ENCODE peak calls at places on chromosomes 3 and 15, in ten cellular contexts. O, Y, E, G, M, W, K, D, U and P are unnamed samples.

GRCh38 chr15:88061452-88061851 is 195.1 kb downstream of the NTRK3 start:
- DNase-seq in O (no peak), G (no peak), M (no peak), K (no peak), E (no peak), U (no peak), Y (no peak), D (no peak), W (no peak), P (no peak)

GRCh38 chr3:182212479-182213076 is 500.9 kb downstream of the SOX2 start:
- DNase-seq in K (no peak), Y (no peak), D (no peak), U (peak; percentile 78), M (no peak), O (no peak), G (peak; percentile 52), E (no peak), W (peak; percentile 99), P (no peak)

GRCh38 chr15:83283813-83284562 is 476 bp downstream of the BNC1 start:
- DNase-seq in W (peak; percentile 39), M (peak; percentile 8), D (peak; percentile 47), G (no peak), O (no peak), K (peak; percentile 42), E (no peak), Y (peak; percentile 57), U (no peak), P (peak; percentile 22)

GRCh38 chr3:193884652-193885051 is 251.3 kb upstream of the HES1 start:
- DNase-seq in G (no peak), E (no peak), M (no peak), Y (no peak), U (no peak), K (no peak), D (no peak), W (no peak), O (no peak), P (no peak)

GRCh38 chr15:78910836-78911235 is 34.0 kb downstream of the CTSH start:
- DNase-seq in U (no peak), O (no peak), K (no peak), M (no peak), D (no peak), Y (no peak), G (no peak), W (no peak), E (no peak), P (no peak)

GRCh38 chr3:71492566-71492965 is 91.0 kb downstream of the FOXP1 start:
- DNase-seq in G (no peak), K (no peak), O (no peak), U (no peak), D (no peak), M (no peak), W (no peak), Y (no peak), E (no peak), P (no peak)

GRCh38 chr15:71809346-71809745 is 1.0 kb upstream of the NR2E3 start:
- DNase-seq in O (no peak), Y (no peak), M (no peak), D (no peak), W (no peak), G (no peak), E (no peak), U (no peak), K (no peak), P (no peak)

GRCh38 chr3:174430986-174431385 is 428.1 kb upstream of the NAALADL2 start:
- DNase-seq in E (no peak), U (no peak), Y (peak; percentile 53), M (no peak), W (no peak), K (no peak), G (no peak), O (no peak), D (no peak), P (no peak)

GRCh38 chr3:52086939-52087675 is 30.7 kb upstream of the DUSP7 start:
- DNase-seq in W (peak; percentile 41), D (no peak), Y (no peak), E (no peak), G (no peak), K (no peak), O (no peak), M (no peak), U (no peak), P (no peak)

GRCh38 chr3:159839561-159840379 is 148.9 kb upstream of the IL12A start:
- DNase-seq in U (no peak), M (no peak), G (no peak), Y (peak; percentile 96), W (peak; percentile 60), K (peak; percentile 59), O (no peak), D (peak; percentile 73), E (peak; percentile 37), P (peak; percentile 72)

GRCh38 chr3:196991581-196992460 is 23.2 kb upstream of the PIGZ start:
- DNase-seq in W (no peak), M (no peak), G (peak; percentile 42), E (no peak), O (no peak), K (no peak), D (no peak), Y (no peak), U (no peak), P (no peak)

GRCh38 chr3:125107861-125108567 is 52.2 kb upstream of the HEG1 start:
- DNase-seq in M (no peak), G (no peak), K (no peak), U (peak; percentile 42), O (peak; percentile 77), W (peak; percentile 96), E (no peak), D (no peak), Y (no peak), P (no peak)

GRCh38 chr15:80803580-80804525 is 24.7 kb downstream of the CEMIP start:
- DNase-seq in G (no peak), M (no peak), D (no peak), U (no peak), W (peak; percentile 44), O (no peak), E (no peak), K (no peak), Y (no peak), P (no peak)

GRCh38 chr3:124391774-124392173 is 338.5 kb upstream of the UMPS start:
- DNase-seq in U (no peak), K (no peak), D (no peak), G (no peak), O (no peak), W (no peak), E (no peak), Y (no peak), M (no peak), P (no peak)

GRCh38 chr15:73727330-73728018 is 25.7 kb downstream of the INSYN1 start:
- DNase-seq in E (no peak), D (no peak), U (no peak), W (peak; percentile 92), O (peak; percentile 52), K (no peak), M (no peak), G (no peak), Y (no peak), P (no peak)

GRCh38 chr3:139758654-139759291 is 81.0 kb upstream of the NMNAT3 start:
- DNase-seq in K (no peak), O (no peak), E (no peak), W (peak; percentile 96), M (no peak), G (no peak), U (no peak), Y (peak; percentile 79), D (no peak), P (no peak)

GRCh38 chr15:74889882-74890768 is at the start of gene MPI:
- DNase-seq in G (peak; percentile 93), D (peak; percentile 90), M (peak; percentile 85), Y (peak; percentile 95), W (peak; percentile 78), U (peak; percentile 92), O (peak; percentile 30), K (peak; percentile 88), E (peak; percentile 75), P (peak; percentile 81)

GRCh38 chr3:36695769-36696137 is 68.6 kb downstream of the DCLK3 start:
- DNase-seq in U (no peak), G (no peak), W (peak; percentile 89), O (peak; percentile 51), K (no peak), E (no peak), Y (no peak), D (no peak), M (no peak), P (no peak)

GRCh38 chr3:36698314-36698713 is 66.0 kb downstream of the DCLK3 start:
- DNase-seq in W (no peak), O (no peak), D (no peak), M (no peak), E (no peak), G (no peak), U (no peak), K (no peak), Y (no peak), P (no peak)

GRCh38 chr3:36695113-36695768 is 69.1 kb downstream of the DCLK3 start:
- DNase-seq in D (no peak), O (no peak), U (no peak), M (no peak), G (no peak), E (no peak), Y (no peak), K (no peak), W (no peak), P (no peak)

GRCh38 chr3:36696799-36697198 is 67.6 kb downstream of the DCLK3 start:
- DNase-seq in G (no peak), U (no peak), D (no peak), E (no peak), M (no peak), Y (no peak), K (no peak), W (no peak), O (no peak), P (no peak)

GRCh38 chr3:36697397-36698001 is 66.9 kb downstream of the DCLK3 start:
- DNase-seq in D (peak; percentile 9), K (no peak), E (no peak), W (no peak), G (no peak), Y (peak; percentile 31), U (peak; percentile 29), M (no peak), O (no peak), P (no peak)
- TF ChIP-seq CTCF in D (no peak), K (no peak), E (no peak), W (no peak), G (no peak), Y (peak; percentile 42), U (peak; percentile 33), M (no peak), O (no peak), P (no peak)

GRCh38 chr3:107627962-107628542 is 105.3 kb downstream of the BBX start:
- DNase-seq in W (no peak), D (no peak), M (no peak), K (no peak), U (peak; percentile 4), O (no peak), G (no peak), Y (no peak), E (no peak), P (no peak)
- TF ChIP-seq CTCF in W (peak; percentile 22), D (no peak), M (no peak), K (no peak), U (peak; percentile 52), O (peak; percentile 31), G (no peak), Y (peak; percentile 14), E (no peak), P (peak; percentile 33)

GRCh38 chr15:33675246-33675645 is 293.1 kb upstream of the CHRM5 start:
- DNase-seq in D (no peak), M (no peak), K (no peak), U (peak; percentile 65), G (no peak), W (peak; percentile 19), O (no peak), Y (peak; percentile 74), E (no peak), P (no peak)
- TF ChIP-seq CTCF in D (peak; percentile 19), M (peak; percentile 43), K (peak; percentile 56), U (peak; percentile 69), G (no peak), W (peak; percentile 39), O (peak; percentile 24), Y (peak; percentile 80), E (peak; percentile 43), P (peak; percentile 62)

GRCh38 chr15:56472278-56472677 is 7.3 kb upstream of the MNS1 start:
- DNase-seq in G (no peak), K (no peak), D (no peak), Y (no peak), O (no peak), M (no peak), U (no peak), W (no peak), E (no peak), P (no peak)
- TF ChIP-seq CTCF in G (no peak), K (no peak), D (no peak), Y (no peak), O (no peak), M (no peak), U (no peak), W (no peak), E (no peak), P (no peak)